ENCODE peak calls at places on chromosomes 2 and 18, in six cellular contexts. B is A673, N is sigmoid colon, W is left ventricle myocardium inferior, Z is esophagus squamous epithelium, P is hepatocyte. D is an unnamed sample.

GRCh38 chr18:36499938-36500337 is 202.4 kb downstream of the FHOD3 start:
- DNase-seq in N (no peak), P (no peak), W (no peak), Z (no peak), B (no peak), D (no peak)

GRCh38 chr2:176518823-176519222 is 249.6 kb downstream of the MTX2 start:
- DNase-seq in B (peak; percentile 85), Z (no peak), P (peak; percentile 23), N (peak; percentile 70), W (peak; percentile 34), D (no peak)

GRCh38 chr2:100200985-100201384 is 58.6 kb upstream of the AFF3 start:
- DNase-seq in N (no peak), P (no peak), W (no peak), Z (no peak), B (no peak), D (no peak)

GRCh38 chr2:239193925-239194687 is 206.7 kb downstream of the HDAC4 start:
- DNase-seq in W (no peak), P (no peak), Z (no peak), N (peak; percentile 64), B (no peak), D (peak; percentile 13)

GRCh38 chr2:64312622-64312948 is 141.4 kb upstream of the LGALSL start:
- DNase-seq in N (no peak), W (no peak), Z (no peak), B (no peak), P (no peak), D (no peak)

GRCh38 chr2:73292906-73293533 is 328 bp downstream of the EGR4 start:
- DNase-seq in W (no peak), N (no peak), B (peak; percentile 14), P (no peak), Z (no peak), D (no peak)

GRCh38 chr2:26560892-26561291 is 80.3 kb downstream of the CIB4 start:
- DNase-seq in W (no peak), B (no peak), N (peak; percentile 8), Z (no peak), P (no peak), D (no peak)

GRCh38 chr2:85132392-85132791 is 800 bp upstream of the TCF7L1 start:
- DNase-seq in P (no peak), W (peak; percentile 24), B (no peak), Z (no peak), N (no peak), D (no peak)

GRCh38 chr2:15865923-15866322 is 74.4 kb upstream of the MYCN start:
- DNase-seq in Z (no peak), B (no peak), N (no peak), W (no peak), P (no peak), D (no peak)

GRCh38 chr2:67755511-67755910 is 307.3 kb downstream of the C1D start:
- DNase-seq in Z (no peak), W (no peak), N (no peak), P (no peak), B (no peak), D (no peak)

GRCh38 chr2:219408101-219409030 is 9.8 kb upstream of the DES start:
- DNase-seq in B (no peak), N (peak; percentile 92), W (no peak), P (peak; percentile 63), Z (no peak), D (no peak)

GRCh38 chr2:177265386-177265690 is 811 bp upstream of the NFE2L2 start:
- DNase-seq in P (no peak), Z (no peak), N (no peak), W (peak; percentile 61), B (peak; percentile 53), D (no peak)

GRCh38 chr18:12973562-12974213 is 17.5 kb upstream of the CEP192 start:
- DNase-seq in Z (no peak), P (no peak), B (no peak), N (no peak), W (no peak), D (no peak)

DNA sequence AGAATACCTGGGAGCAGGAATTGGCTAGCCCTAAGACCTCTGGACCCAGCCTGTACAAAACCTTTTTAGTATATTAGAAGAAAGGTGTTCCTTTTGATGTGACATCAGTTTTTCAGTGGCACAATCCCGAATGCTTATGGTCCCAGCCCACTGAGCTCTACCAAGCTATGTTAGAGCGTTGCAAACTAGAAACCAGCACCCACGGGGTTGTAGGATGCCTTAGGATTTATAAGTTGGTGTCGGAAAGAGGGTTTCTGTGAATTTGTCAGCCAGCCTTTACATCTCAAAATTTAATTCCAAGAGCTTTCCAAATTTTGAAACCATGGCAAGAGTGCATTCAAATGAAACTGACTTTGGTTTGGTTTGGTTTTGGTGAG is 499 bp upstream of the LMAN1 start:
- DNase-seq in P (no peak), N (no peak), Z (no peak), B (no peak), W (no peak), D (no peak)
- H3K27ac ChIP-seq in P (no peak overlapping the region), N (peak overlapping the region; percentile 89), Z (peak overlapping the region; percentile 90), B (no peak overlapping the region), W (peak overlapping the region; percentile 93), D (peak overlapping the region; percentile 91)

GRCh38 chr2:60486067-60486466 is 67.4 kb downstream of the BCL11A start:
- DNase-seq in P (no peak), B (no peak), N (no peak), Z (no peak), W (no peak), D (no peak)
- H3K27ac ChIP-seq in P (no peak overlapping the region), B (no peak overlapping the region), N (no peak overlapping the region), Z (no peak overlapping the region), W (peak overlapping the region; percentile 87), D (no peak overlapping the region)

GRCh38 chr2:116366212-116366611 is 1448.3 kb upstream of the DDX18 start:
- DNase-seq in W (no peak), Z (no peak), B (no peak), N (no peak), P (no peak), D (no peak)
- H3K27ac ChIP-seq in W (no peak overlapping the region), Z (no peak overlapping the region), B (no peak overlapping the region), N (no peak overlapping the region), P (no peak overlapping the region), D (no peak overlapping the region)

GRCh38 chr18:75277629-75277966 is 67.0 kb downstream of the TSHZ1 start:
- DNase-seq in Z (no peak), B (no peak), W (no peak), N (no peak), P (no peak), D (no peak)

GRCh38 chr18:75276813-75277628 is 66.4 kb downstream of the TSHZ1 start:
- DNase-seq in W (no peak), Z (no peak), N (no peak), P (no peak), B (no peak), D (no peak)

GRCh38 chr18:75279381-75279780 is 68.8 kb downstream of the TSHZ1 start:
- DNase-seq in Z (no peak), N (no peak), P (no peak), B (no peak), W (no peak), D (no peak)

GRCh38 chr18:75273817-75274216 is 63.2 kb downstream of the TSHZ1 start:
- DNase-seq in Z (no peak), P (no peak), W (no peak), N (no peak), B (no peak), D (no peak)

DNA sequence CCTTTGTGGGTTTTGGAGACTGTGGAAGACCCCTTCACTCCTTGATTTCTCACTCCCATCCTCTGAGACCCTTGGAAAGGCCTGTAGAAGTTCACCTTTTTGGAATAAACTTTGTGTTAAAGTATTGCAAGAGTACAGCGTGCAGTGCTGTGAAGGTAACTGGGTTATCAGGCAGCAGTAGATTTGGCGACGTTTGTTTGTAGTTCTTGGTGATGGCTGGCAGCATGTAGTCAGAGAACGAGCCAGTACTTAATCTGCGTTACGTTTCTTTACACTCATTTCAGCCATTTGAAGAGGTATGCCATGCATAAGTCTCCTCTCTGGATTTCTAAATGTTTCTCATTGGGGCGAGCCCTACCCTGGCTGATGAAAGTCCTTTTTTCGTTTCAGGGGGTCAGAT is 64.6 kb downstream of the TSHZ1 start:
- DNase-seq in B (no peak), P (no peak), W (no peak), N (no peak), Z (no peak), D (no peak)
- H3K27ac ChIP-seq in B (no peak overlapping the region), P (no peak overlapping the region), W (no peak overlapping the region), N (no peak overlapping the region), Z (no peak overlapping the region), D (no peak overlapping the region)

GRCh38 chr2:60351802-60352201 is 201.7 kb downstream of the BCL11A start:
- DNase-seq in Z (no peak), N (no peak), P (no peak), W (no peak), B (no peak), D (no peak)

GRCh38 chr2:60353863-60354262 is 199.6 kb downstream of the BCL11A start:
- DNase-seq in W (no peak), N (no peak), P (no peak), B (no peak), Z (no peak), D (no peak)

GRCh38 chr2:60351321-60351720 is 202.1 kb downstream of the BCL11A start:
- DNase-seq in W (no peak), P (no peak), N (no peak), B (no peak), Z (no peak), D (no peak)

GRCh38 chr2:60353406-60353800 is 200.1 kb downstream of the BCL11A start:
- DNase-seq in N (no peak), B (no peak), W (no peak), P (no peak), Z (no peak), D (no peak)

GRCh38 chr2:60352491-60353405 is 200.7 kb downstream of the BCL11A start:
- DNase-seq in P (no peak), B (no peak), N (no peak), Z (no peak), W (no peak), D (no peak)
- H3K27ac ChIP-seq in P (no peak overlapping the region), B (no peak overlapping the region), N (no peak overlapping the region), Z (peak overlapping the region; percentile 26), W (no peak overlapping the region), D (no peak overlapping the region)

DNA sequence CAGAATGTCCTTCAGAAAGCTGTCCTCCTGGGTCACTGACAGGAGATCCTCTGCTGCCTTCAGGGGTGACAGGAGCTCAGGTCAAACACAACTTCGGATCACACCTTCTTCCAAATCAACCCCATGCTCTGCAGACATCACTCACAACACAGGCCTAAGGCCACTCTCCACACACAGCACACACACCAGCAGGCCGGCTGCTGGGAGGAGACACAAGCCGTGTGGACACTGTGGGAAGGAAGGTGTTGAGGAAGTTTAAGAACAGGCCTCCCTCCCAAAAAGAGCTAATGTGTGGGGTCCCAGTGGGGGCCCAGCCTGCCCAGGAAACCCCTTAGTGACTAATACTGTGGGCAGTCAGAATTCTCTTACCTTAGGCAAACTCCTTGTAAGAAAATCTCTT is 290.3 kb upstream of the ID2 start:
- DNase-seq in Z (no peak), B (peak; percentile 32), N (no peak), W (no peak), P (no peak), D (no peak)
- H3K27ac ChIP-seq in Z (no peak overlapping the region), B (peak overlapping the region; percentile 84), N (no peak overlapping the region), W (no peak overlapping the region), P (no peak overlapping the region), D (no peak overlapping the region)

GRCh38 chr2:161952722-161953322 is 121.2 kb downstream of the DPP4 start:
- DNase-seq in P (no peak), B (no peak), W (no peak), Z (no peak), N (no peak), D (no peak)
- H3K27ac ChIP-seq in P (no peak overlapping the region), B (no peak overlapping the region), W (no peak overlapping the region), Z (no peak overlapping the region), N (no peak overlapping the region), D (no peak overlapping the region)